ENCODE peak calls at places on chromosomes 7 and 10, in ten cellular contexts. One of them, this sample, is unnamed.

GRCh38 chr10:95295031-95295755 is 4.4 kb upstream of the PDLIM1 start:
- DNase-seq in fibroblast of the aortic adventitia: peak
- DNase-seq in osteocyte: no peak
- DNase-seq in foreskin fibroblast: peak
- DNase-seq in fibroblast of pulmonary artery: peak
- DNase-seq in PC-9: no peak
- DNase-seq in IMR-90: peak
- DNase-seq in H9: peak
- DNase-seq in AG09309: no peak
- DNase-seq in choroid plexus epithelial cell: peak
- DNase-seq in this sample: no peak

GRCh38 chr10:125263551-125263950 is 103.2 kb upstream of the CTBP2 start:
- DNase-seq in fibroblast of the aortic adventitia: no peak
- DNase-seq in osteocyte: no peak
- DNase-seq in foreskin fibroblast: no peak
- DNase-seq in fibroblast of pulmonary artery: no peak
- DNase-seq in PC-9: peak
- DNase-seq in IMR-90: peak
- DNase-seq in H9: no peak
- DNase-seq in AG09309: no peak
- DNase-seq in choroid plexus epithelial cell: no peak
- DNase-seq in this sample: peak

GRCh38 chr7:47581821-47582747 is at the start of gene TNS3:
- DNase-seq in fibroblast of the aortic adventitia: peak
- DNase-seq in osteocyte: no peak
- DNase-seq in foreskin fibroblast: no peak
- DNase-seq in fibroblast of pulmonary artery: peak
- DNase-seq in PC-9: peak
- DNase-seq in IMR-90: peak
- DNase-seq in H9: peak
- DNase-seq in AG09309: no peak
- DNase-seq in choroid plexus epithelial cell: peak
- DNase-seq in this sample: peak

GRCh38 chr10:110042181-110042580 is 34.4 kb downstream of the ADD3 start:
- DNase-seq in fibroblast of the aortic adventitia: peak
- DNase-seq in osteocyte: no peak
- DNase-seq in foreskin fibroblast: no peak
- DNase-seq in fibroblast of pulmonary artery: peak
- DNase-seq in PC-9: no peak
- DNase-seq in IMR-90: peak
- DNase-seq in H9: no peak
- DNase-seq in AG09309: no peak
- DNase-seq in choroid plexus epithelial cell: peak
- DNase-seq in this sample: no peak

GRCh38 chr7:46625032-46625431 is 704.0 kb upstream of the IGFBP3 start:
- DNase-seq in fibroblast of the aortic adventitia: no peak
- DNase-seq in osteocyte: no peak
- DNase-seq in foreskin fibroblast: no peak
- DNase-seq in fibroblast of pulmonary artery: no peak
- DNase-seq in PC-9: no peak
- DNase-seq in IMR-90: no peak
- DNase-seq in H9: no peak
- DNase-seq in AG09309: no peak
- DNase-seq in choroid plexus epithelial cell: no peak
- DNase-seq in this sample: no peak

GRCh38 chr10:61987951-61988379 is 86.5 kb downstream of the ARID5B start:
- DNase-seq in fibroblast of the aortic adventitia: peak
- DNase-seq in osteocyte: no peak
- DNase-seq in foreskin fibroblast: no peak
- DNase-seq in fibroblast of pulmonary artery: no peak
- DNase-seq in PC-9: no peak
- DNase-seq in IMR-90: peak
- DNase-seq in H9: no peak
- DNase-seq in AG09309: no peak
- DNase-seq in choroid plexus epithelial cell: no peak
- DNase-seq in this sample: no peak

GRCh38 chr7:90834771-90835170 is 238.7 kb downstream of the CDK14 start:
- DNase-seq in fibroblast of the aortic adventitia: no peak
- DNase-seq in osteocyte: no peak
- DNase-seq in foreskin fibroblast: no peak
- DNase-seq in fibroblast of pulmonary artery: no peak
- DNase-seq in PC-9: no peak
- DNase-seq in IMR-90: no peak
- DNase-seq in H9: no peak
- DNase-seq in AG09309: no peak
- DNase-seq in choroid plexus epithelial cell: no peak
- DNase-seq in this sample: no peak

GRCh38 chr10:126421745-126422144 is 33.5 kb upstream of the ADAM12 start:
- DNase-seq in fibroblast of the aortic adventitia: peak
- DNase-seq in osteocyte: no peak
- DNase-seq in foreskin fibroblast: peak
- DNase-seq in fibroblast of pulmonary artery: peak
- DNase-seq in PC-9: peak
- DNase-seq in IMR-90: peak
- DNase-seq in H9: no peak
- DNase-seq in AG09309: peak
- DNase-seq in choroid plexus epithelial cell: peak
- DNase-seq in this sample: no peak

GRCh38 chr10:116798859-116799258 is 50.4 kb upstream of the ENO4 start:
- DNase-seq in fibroblast of the aortic adventitia: no peak
- DNase-seq in osteocyte: no peak
- DNase-seq in foreskin fibroblast: no peak
- DNase-seq in fibroblast of pulmonary artery: no peak
- DNase-seq in PC-9: no peak
- DNase-seq in IMR-90: no peak
- DNase-seq in H9: no peak
- DNase-seq in AG09309: no peak
- DNase-seq in choroid plexus epithelial cell: no peak
- DNase-seq in this sample: no peak

GRCh38 chr10:131186547-131187253 is 124.8 kb downstream of the TCERG1L start:
- DNase-seq in fibroblast of the aortic adventitia: no peak
- DNase-seq in osteocyte: peak
- DNase-seq in foreskin fibroblast: no peak
- DNase-seq in fibroblast of pulmonary artery: no peak
- DNase-seq in PC-9: no peak
- DNase-seq in IMR-90: no peak
- DNase-seq in H9: peak
- DNase-seq in AG09309: no peak
- DNase-seq in choroid plexus epithelial cell: no peak
- DNase-seq in this sample: peak

GRCh38 chr7:51102828-51103227 is 213.8 kb downstream of the COBL start:
- DNase-seq in fibroblast of the aortic adventitia: no peak
- DNase-seq in osteocyte: no peak
- DNase-seq in foreskin fibroblast: peak
- DNase-seq in fibroblast of pulmonary artery: no peak
- DNase-seq in PC-9: no peak
- DNase-seq in IMR-90: no peak
- DNase-seq in H9: no peak
- DNase-seq in AG09309: no peak
- DNase-seq in choroid plexus epithelial cell: peak
- DNase-seq in this sample: no peak

GRCh38 chr10:133124357-133125211 is 35.4 kb upstream of the KNDC1 start:
- DNase-seq in fibroblast of the aortic adventitia: peak
- DNase-seq in osteocyte: no peak
- DNase-seq in foreskin fibroblast: peak
- DNase-seq in fibroblast of pulmonary artery: peak
- DNase-seq in PC-9: no peak
- DNase-seq in IMR-90: no peak
- DNase-seq in H9: peak
- DNase-seq in AG09309: no peak
- DNase-seq in choroid plexus epithelial cell: peak
- DNase-seq in this sample: no peak
- TF ChIP-seq CTCF in fibroblast of the aortic adventitia: peak
- TF ChIP-seq CTCF in osteocyte: peak
- TF ChIP-seq CTCF in foreskin fibroblast: peak
- TF ChIP-seq CTCF in fibroblast of pulmonary artery: peak
- TF ChIP-seq CTCF in PC-9: no peak
- TF ChIP-seq CTCF in IMR-90: peak
- TF ChIP-seq CTCF in H9: peak
- TF ChIP-seq CTCF in AG09309: peak
- TF ChIP-seq CTCF in choroid plexus epithelial cell: peak
- TF ChIP-seq CTCF in this sample: peak

GRCh38 chr10:10320981-10321380 is 696.7 kb upstream of the CELF2 start:
- DNase-seq in fibroblast of the aortic adventitia: peak
- DNase-seq in osteocyte: no peak
- DNase-seq in foreskin fibroblast: peak
- DNase-seq in fibroblast of pulmonary artery: peak
- DNase-seq in PC-9: no peak
- DNase-seq in IMR-90: peak
- DNase-seq in H9: no peak
- DNase-seq in AG09309: no peak
- DNase-seq in choroid plexus epithelial cell: peak
- DNase-seq in this sample: no peak

GRCh38 chr10:10313099-10313875 is 704.4 kb upstream of the CELF2 start:
- DNase-seq in fibroblast of the aortic adventitia: no peak
- DNase-seq in osteocyte: no peak
- DNase-seq in foreskin fibroblast: no peak
- DNase-seq in fibroblast of pulmonary artery: peak
- DNase-seq in PC-9: no peak
- DNase-seq in IMR-90: peak
- DNase-seq in H9: no peak
- DNase-seq in AG09309: no peak
- DNase-seq in choroid plexus epithelial cell: peak
- DNase-seq in this sample: no peak

GRCh38 chr10:10311966-10312365 is 705.7 kb upstream of the CELF2 start:
- DNase-seq in fibroblast of the aortic adventitia: no peak
- DNase-seq in osteocyte: no peak
- DNase-seq in foreskin fibroblast: no peak
- DNase-seq in fibroblast of pulmonary artery: no peak
- DNase-seq in PC-9: no peak
- DNase-seq in IMR-90: no peak
- DNase-seq in H9: no peak
- DNase-seq in AG09309: no peak
- DNase-seq in choroid plexus epithelial cell: no peak
- DNase-seq in this sample: no peak

GRCh38 chr10:10315989-10316388 is 701.7 kb upstream of the CELF2 start:
- DNase-seq in fibroblast of the aortic adventitia: no peak
- DNase-seq in osteocyte: no peak
- DNase-seq in foreskin fibroblast: no peak
- DNase-seq in fibroblast of pulmonary artery: no peak
- DNase-seq in PC-9: no peak
- DNase-seq in IMR-90: no peak
- DNase-seq in H9: no peak
- DNase-seq in AG09309: no peak
- DNase-seq in choroid plexus epithelial cell: no peak
- DNase-seq in this sample: no peak

GRCh38 chr10:10317151-10317550 is 700.5 kb upstream of the CELF2 start:
- DNase-seq in fibroblast of the aortic adventitia: no peak
- DNase-seq in osteocyte: no peak
- DNase-seq in foreskin fibroblast: no peak
- DNase-seq in fibroblast of pulmonary artery: no peak
- DNase-seq in PC-9: no peak
- DNase-seq in IMR-90: peak
- DNase-seq in H9: no peak
- DNase-seq in AG09309: no peak
- DNase-seq in choroid plexus epithelial cell: no peak
- DNase-seq in this sample: no peak
- TF ChIP-seq CTCF in fibroblast of the aortic adventitia: no peak
- TF ChIP-seq CTCF in osteocyte: no peak
- TF ChIP-seq CTCF in foreskin fibroblast: no peak
- TF ChIP-seq CTCF in fibroblast of pulmonary artery: no peak
- TF ChIP-seq CTCF in PC-9: no peak
- TF ChIP-seq CTCF in IMR-90: no peak
- TF ChIP-seq CTCF in H9: no peak
- TF ChIP-seq CTCF in AG09309: no peak
- TF ChIP-seq CTCF in choroid plexus epithelial cell: no peak
- TF ChIP-seq CTCF in this sample: no peak

GRCh38 chr7:6028563-6028962 is 2.6 kb upstream of the ANKRD61 start:
- DNase-seq in fibroblast of the aortic adventitia: no peak
- DNase-seq in osteocyte: no peak
- DNase-seq in foreskin fibroblast: no peak
- DNase-seq in fibroblast of pulmonary artery: no peak
- DNase-seq in PC-9: no peak
- DNase-seq in IMR-90: no peak
- DNase-seq in H9: no peak
- DNase-seq in AG09309: no peak
- DNase-seq in choroid plexus epithelial cell: no peak
- DNase-seq in this sample: no peak

GRCh38 chr7:6027806-6028365 is 3.3 kb upstream of the ANKRD61 start:
- DNase-seq in fibroblast of the aortic adventitia: no peak
- DNase-seq in osteocyte: no peak
- DNase-seq in foreskin fibroblast: no peak
- DNase-seq in fibroblast of pulmonary artery: no peak
- DNase-seq in PC-9: no peak
- DNase-seq in IMR-90: no peak
- DNase-seq in H9: no peak
- DNase-seq in AG09309: no peak
- DNase-seq in choroid plexus epithelial cell: no peak
- DNase-seq in this sample: no peak

GRCh38 chr7:6026917-6027316 is 4.3 kb upstream of the ANKRD61 start:
- DNase-seq in fibroblast of the aortic adventitia: no peak
- DNase-seq in osteocyte: no peak
- DNase-seq in foreskin fibroblast: no peak
- DNase-seq in fibroblast of pulmonary artery: no peak
- DNase-seq in PC-9: no peak
- DNase-seq in IMR-90: no peak
- DNase-seq in H9: no peak
- DNase-seq in AG09309: no peak
- DNase-seq in choroid plexus epithelial cell: no peak
- DNase-seq in this sample: no peak

GRCh38 chr7:6023974-6024435 is 7.2 kb upstream of the ANKRD61 start:
- DNase-seq in fibroblast of the aortic adventitia: no peak
- DNase-seq in osteocyte: no peak
- DNase-seq in foreskin fibroblast: no peak
- DNase-seq in fibroblast of pulmonary artery: no peak
- DNase-seq in PC-9: no peak
- DNase-seq in IMR-90: no peak
- DNase-seq in H9: no peak
- DNase-seq in AG09309: no peak
- DNase-seq in choroid plexus epithelial cell: no peak
- DNase-seq in this sample: no peak

GRCh38 chr7:6026011-6026819 is 5.0 kb upstream of the ANKRD61 start:
- DNase-seq in fibroblast of the aortic adventitia: no peak
- DNase-seq in osteocyte: no peak
- DNase-seq in foreskin fibroblast: peak
- DNase-seq in fibroblast of pulmonary artery: peak
- DNase-seq in PC-9: no peak
- DNase-seq in IMR-90: peak
- DNase-seq in H9: peak
- DNase-seq in AG09309: no peak
- DNase-seq in choroid plexus epithelial cell: peak
- DNase-seq in this sample: no peak
- TF ChIP-seq CTCF in fibroblast of the aortic adventitia: peak
- TF ChIP-seq CTCF in osteocyte: peak
- TF ChIP-seq CTCF in foreskin fibroblast: peak
- TF ChIP-seq CTCF in fibroblast of pulmonary artery: peak
- TF ChIP-seq CTCF in PC-9: peak
- TF ChIP-seq CTCF in IMR-90: peak
- TF ChIP-seq CTCF in H9: peak
- TF ChIP-seq CTCF in AG09309: peak
- TF ChIP-seq CTCF in choroid plexus epithelial cell: peak
- TF ChIP-seq CTCF in this sample: peak

GRCh38 chr7:150378115-150378852 is 846 bp upstream of the ZNF775 start:
- DNase-seq in fibroblast of the aortic adventitia: peak
- DNase-seq in osteocyte: no peak
- DNase-seq in foreskin fibroblast: peak
- DNase-seq in fibroblast of pulmonary artery: peak
- DNase-seq in PC-9: peak
- DNase-seq in IMR-90: peak
- DNase-seq in H9: peak
- DNase-seq in AG09309: no peak
- DNase-seq in choroid plexus epithelial cell: peak
- DNase-seq in this sample: no peak
- TF ChIP-seq CTCF in fibroblast of the aortic adventitia: no peak
- TF ChIP-seq CTCF in osteocyte: peak
- TF ChIP-seq CTCF in foreskin fibroblast: peak
- TF ChIP-seq CTCF in fibroblast of pulmonary artery: peak
- TF ChIP-seq CTCF in PC-9: no peak
- TF ChIP-seq CTCF in IMR-90: peak
- TF ChIP-seq CTCF in H9: peak
- TF ChIP-seq CTCF in AG09309: peak
- TF ChIP-seq CTCF in choroid plexus epithelial cell: peak
- TF ChIP-seq CTCF in this sample: peak

GRCh38 chr7:96707901-96708774 is 1.5 kb downstream of the SEM1 start:
- DNase-seq in fibroblast of the aortic adventitia: no peak
- DNase-seq in osteocyte: no peak
- DNase-seq in foreskin fibroblast: no peak
- DNase-seq in fibroblast of pulmonary artery: peak
- DNase-seq in PC-9: peak
- DNase-seq in IMR-90: no peak
- DNase-seq in H9: no peak
- DNase-seq in AG09309: no peak
- DNase-seq in choroid plexus epithelial cell: peak
- DNase-seq in this sample: no peak
- TF ChIP-seq CTCF in fibroblast of the aortic adventitia: no peak
- TF ChIP-seq CTCF in osteocyte: no peak
- TF ChIP-seq CTCF in foreskin fibroblast: no peak
- TF ChIP-seq CTCF in fibroblast of pulmonary artery: no peak
- TF ChIP-seq CTCF in PC-9: no peak
- TF ChIP-seq CTCF in IMR-90: no peak
- TF ChIP-seq CTCF in H9: no peak
- TF ChIP-seq CTCF in AG09309: no peak
- TF ChIP-seq CTCF in choroid plexus epithelial cell: no peak
- TF ChIP-seq CTCF in this sample: no peak

This sample was measured in type B pancreatic cell.